ENCODE peak calls at places on chromosome 17, in seven cellular contexts. One of them, this sample, is unnamed. For H3K9me3, the result is how much of the 10 kb centered on the place peaks cover.

GRCh38 chr17:10803350-10803749 is 549 bp downstream of the TMEM238L start:
- DNase-seq in A549: no peak
- DNase-seq in HepG2: no peak
- DNase-seq in sigmoid colon: no peak
- DNase-seq in ovary: no peak
- DNase-seq in tibial nerve: no peak
- DNase-seq in suprapubic skin: no peak
- DNase-seq in this sample: no peak

GRCh38 chr17:2949469-2950044 is 113.8 kb downstream of the OR1D5 start:
- DNase-seq in A549: peak
- DNase-seq in HepG2: no peak
- DNase-seq in sigmoid colon: no peak
- DNase-seq in ovary: no peak
- DNase-seq in tibial nerve: no peak
- DNase-seq in suprapubic skin: peak
- DNase-seq in this sample: peak

GRCh38 chr17:81703747-81704654 is 834 bp downstream of the MRPL12 start:
- DNase-seq in A549: no peak
- DNase-seq in HepG2: no peak
- DNase-seq in sigmoid colon: no peak
- DNase-seq in ovary: no peak
- DNase-seq in tibial nerve: no peak
- DNase-seq in suprapubic skin: no peak
- DNase-seq in this sample: no peak

GRCh38 chr17:40646791-40647548 is 648 bp downstream of the SMARCE1 start:
- DNase-seq in A549: no peak
- DNase-seq in HepG2: peak
- DNase-seq in sigmoid colon: no peak
- DNase-seq in ovary: no peak
- DNase-seq in tibial nerve: no peak
- DNase-seq in suprapubic skin: no peak
- DNase-seq in this sample: no peak

GRCh38 chr17:35804658-35805192 is 4.6 kb upstream of the TAF15 start:
- DNase-seq in A549: peak
- DNase-seq in HepG2: peak
- DNase-seq in sigmoid colon: peak
- DNase-seq in ovary: no peak
- DNase-seq in tibial nerve: peak
- DNase-seq in suprapubic skin: no peak
- DNase-seq in this sample: peak

GRCh38 chr17:50779747-50780363 is 12.5 kb upstream of the ANKRD40CL start:
- DNase-seq in A549: no peak
- DNase-seq in HepG2: no peak
- DNase-seq in sigmoid colon: no peak
- DNase-seq in ovary: no peak
- DNase-seq in tibial nerve: no peak
- DNase-seq in suprapubic skin: no peak
- DNase-seq in this sample: no peak

GRCh38 chr17:7003745-7004144 is 7.9 kb downstream of the ALOX12 start:
- DNase-seq in A549: no peak
- DNase-seq in HepG2: no peak
- DNase-seq in sigmoid colon: no peak
- DNase-seq in ovary: no peak
- DNase-seq in tibial nerve: no peak
- DNase-seq in suprapubic skin: no peak
- DNase-seq in this sample: no peak

GRCh38 chr17:56948491-56948890 is 12.4 kb downstream of the COIL start:
- DNase-seq in A549: no peak
- DNase-seq in HepG2: no peak
- DNase-seq in sigmoid colon: no peak
- DNase-seq in ovary: no peak
- DNase-seq in tibial nerve: no peak
- DNase-seq in suprapubic skin: no peak
- DNase-seq in this sample: no peak

GRCh38 chr17:43721537-43722268 is 36.9 kb downstream of the SOST start:
- DNase-seq in A549: peak
- DNase-seq in HepG2: no peak
- DNase-seq in sigmoid colon: no peak
- DNase-seq in ovary: no peak
- DNase-seq in tibial nerve: no peak
- DNase-seq in suprapubic skin: no peak
- DNase-seq in this sample: no peak

GRCh38 chr17:16623282-16623681 is 30.4 kb downstream of the ZNF624 start:
- DNase-seq in A549: no peak
- DNase-seq in HepG2: no peak
- DNase-seq in sigmoid colon: no peak
- DNase-seq in ovary: no peak
- DNase-seq in tibial nerve: no peak
- DNase-seq in suprapubic skin: no peak
- DNase-seq in this sample: no peak

GRCh38 chr17:16617481-16618060 is 36.1 kb downstream of the ZNF624 start:
- DNase-seq in A549: no peak
- DNase-seq in HepG2: no peak
- DNase-seq in sigmoid colon: no peak
- DNase-seq in ovary: no peak
- DNase-seq in tibial nerve: no peak
- DNase-seq in suprapubic skin: no peak
- DNase-seq in this sample: no peak

GRCh38 chr17:16622540-16623277 is 30.9 kb downstream of the ZNF624 start:
- DNase-seq in A549: no peak
- DNase-seq in HepG2: no peak
- DNase-seq in sigmoid colon: no peak
- DNase-seq in ovary: no peak
- DNase-seq in tibial nerve: no peak
- DNase-seq in suprapubic skin: no peak
- DNase-seq in this sample: no peak
- H3K9me3 ChIP-seq in A549: half or more
- H3K9me3 ChIP-seq in HepG2: half or more
- H3K9me3 ChIP-seq in sigmoid colon: under half
- H3K9me3 ChIP-seq in ovary: under half
- H3K9me3 ChIP-seq in tibial nerve: under half
- H3K9me3 ChIP-seq in suprapubic skin: under half
- H3K9me3 ChIP-seq in this sample: half or more

GRCh38 chr17:12020595-12021590 is at the start of gene MAP2K4:
- DNase-seq in A549: peak
- DNase-seq in HepG2: peak
- DNase-seq in sigmoid colon: peak
- DNase-seq in ovary: peak
- DNase-seq in tibial nerve: peak
- DNase-seq in suprapubic skin: peak
- DNase-seq in this sample: peak
- TF ChIP-seq POLR2A in A549: peak
- TF ChIP-seq POLR2A in HepG2: peak
- TF ChIP-seq POLR2A in sigmoid colon: no peak
- TF ChIP-seq POLR2A in ovary: peak
- TF ChIP-seq POLR2A in tibial nerve: peak
- TF ChIP-seq POLR2A in suprapubic skin: peak
- TF ChIP-seq POLR2A in this sample: peak

GRCh38 chr17:78645421-78646295 is 68.5 kb upstream of the DNAH17 start:
- DNase-seq in A549: peak
- DNase-seq in HepG2: no peak
- DNase-seq in sigmoid colon: peak
- DNase-seq in ovary: no peak
- DNase-seq in tibial nerve: peak
- DNase-seq in suprapubic skin: no peak
- DNase-seq in this sample: peak
- TF ChIP-seq EP300 in A549: no peak
- TF ChIP-seq EP300 in HepG2: no peak
- TF ChIP-seq EP300 in sigmoid colon: no peak
- TF ChIP-seq EP300 in ovary: no peak
- TF ChIP-seq EP300 in tibial nerve: peak
- TF ChIP-seq EP300 in suprapubic skin: no peak
- TF ChIP-seq EP300 in this sample: no peak

DNA sequence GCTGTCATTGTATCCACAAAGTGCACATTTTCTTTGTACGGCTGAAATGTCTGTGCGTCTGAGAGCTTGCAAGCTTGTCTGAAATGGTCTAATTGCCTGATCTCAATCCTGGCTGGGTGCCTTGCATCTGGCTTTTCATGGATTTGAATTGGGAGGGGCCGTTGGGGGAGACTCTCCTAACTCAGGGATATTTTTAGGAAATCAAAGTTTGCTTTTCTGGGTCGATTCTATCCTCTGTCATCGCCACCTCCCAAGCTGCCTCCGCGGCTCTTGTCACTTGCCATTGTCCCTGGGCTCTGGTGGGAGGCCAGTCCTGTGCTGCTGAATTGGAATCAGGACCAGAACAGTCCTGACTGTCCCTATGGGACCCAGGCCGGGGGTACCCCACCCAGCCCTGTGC is 33.3 kb upstream of the MGAT5B start:
- DNase-seq in A549: no peak
- DNase-seq in HepG2: no peak
- DNase-seq in sigmoid colon: no peak
- DNase-seq in ovary: no peak
- DNase-seq in tibial nerve: no peak
- DNase-seq in suprapubic skin: no peak
- DNase-seq in this sample: no peak
- H3K9me3 ChIP-seq in A549: under half
- H3K9me3 ChIP-seq in HepG2: under half
- H3K9me3 ChIP-seq in sigmoid colon: under half
- H3K9me3 ChIP-seq in ovary: under half
- H3K9me3 ChIP-seq in tibial nerve: under half
- H3K9me3 ChIP-seq in suprapubic skin: under half
- H3K9me3 ChIP-seq in this sample: under half